ENCODE peak calls at places on chromosomes 5 and 9, in nine cellular contexts. One of them, this sample, is unnamed.

GRCh38 chr5:41519801-41520200 is 9.4 kb upstream of the PLCXD3 start:
- DNase-seq in heart right ventricle: no peak
- DNase-seq in endodermal cell: no peak
- DNase-seq in cardiac muscle cell: no peak
- DNase-seq in esophagus squamous epithelium: no peak
- DNase-seq in fibroblast of lung: no peak
- DNase-seq in tibial nerve: no peak
- DNase-seq in tibial artery: no peak
- DNase-seq in mammary epithelial cell: no peak
- DNase-seq in this sample: no peak

GRCh38 chr5:131364507-131365050 is 100.7 kb downstream of the CDC42SE2 start:
- DNase-seq in heart right ventricle: no peak
- DNase-seq in endodermal cell: no peak
- DNase-seq in cardiac muscle cell: no peak
- DNase-seq in esophagus squamous epithelium: no peak
- DNase-seq in fibroblast of lung: no peak
- DNase-seq in tibial nerve: no peak
- DNase-seq in tibial artery: no peak
- DNase-seq in mammary epithelial cell: no peak
- DNase-seq in this sample: no peak

GRCh38 chr9:113219972-113220371 is 1.1 kb downstream of the FKBP15 start:
- DNase-seq in heart right ventricle: no peak
- DNase-seq in endodermal cell: no peak
- DNase-seq in cardiac muscle cell: no peak
- DNase-seq in esophagus squamous epithelium: no peak
- DNase-seq in fibroblast of lung: peak; percentile 90
- DNase-seq in tibial nerve: no peak
- DNase-seq in tibial artery: no peak
- DNase-seq in mammary epithelial cell: peak; percentile 56
- DNase-seq in this sample: no peak

GRCh38 chr9:135607401-135608293 is 31.7 kb downstream of the GLT6D1 start:
- DNase-seq in heart right ventricle: no peak
- DNase-seq in endodermal cell: no peak
- DNase-seq in cardiac muscle cell: no peak
- DNase-seq in esophagus squamous epithelium: no peak
- DNase-seq in fibroblast of lung: no peak
- DNase-seq in tibial nerve: no peak
- DNase-seq in tibial artery: no peak
- DNase-seq in mammary epithelial cell: no peak
- DNase-seq in this sample: peak; percentile 55

GRCh38 chr9:83259558-83259957 is 196.6 kb upstream of the RASEF start:
- DNase-seq in heart right ventricle: no peak
- DNase-seq in endodermal cell: no peak
- DNase-seq in cardiac muscle cell: no peak
- DNase-seq in esophagus squamous epithelium: no peak
- DNase-seq in fibroblast of lung: no peak
- DNase-seq in tibial nerve: no peak
- DNase-seq in tibial artery: no peak
- DNase-seq in mammary epithelial cell: no peak
- DNase-seq in this sample: no peak

GRCh38 chr5:29185558-29185957 is 2007.9 kb upstream of the CDH6 start:
- DNase-seq in heart right ventricle: no peak
- DNase-seq in endodermal cell: no peak
- DNase-seq in cardiac muscle cell: no peak
- DNase-seq in esophagus squamous epithelium: no peak
- DNase-seq in fibroblast of lung: no peak
- DNase-seq in tibial nerve: no peak
- DNase-seq in tibial artery: no peak
- DNase-seq in mammary epithelial cell: no peak
- DNase-seq in this sample: no peak

GRCh38 chr5:53792338-53792737 is 231.9 kb downstream of the NDUFS4 start:
- DNase-seq in heart right ventricle: no peak
- DNase-seq in endodermal cell: no peak
- DNase-seq in cardiac muscle cell: no peak
- DNase-seq in esophagus squamous epithelium: no peak
- DNase-seq in fibroblast of lung: no peak
- DNase-seq in tibial nerve: no peak
- DNase-seq in tibial artery: no peak
- DNase-seq in mammary epithelial cell: no peak
- DNase-seq in this sample: no peak

GRCh38 chr9:80797841-80798688 is 891.3 kb downstream of the TLE1 start:
- DNase-seq in heart right ventricle: peak; percentile 14
- DNase-seq in endodermal cell: no peak
- DNase-seq in cardiac muscle cell: no peak
- DNase-seq in esophagus squamous epithelium: no peak
- DNase-seq in fibroblast of lung: peak; percentile 54
- DNase-seq in tibial nerve: no peak
- DNase-seq in tibial artery: no peak
- DNase-seq in mammary epithelial cell: no peak
- DNase-seq in this sample: no peak

GRCh38 chr5:34487202-34487879 is 168.8 kb upstream of the RAI14 start:
- DNase-seq in heart right ventricle: no peak
- DNase-seq in endodermal cell: no peak
- DNase-seq in cardiac muscle cell: no peak
- DNase-seq in esophagus squamous epithelium: no peak
- DNase-seq in fibroblast of lung: peak; percentile 97
- DNase-seq in tibial nerve: no peak
- DNase-seq in tibial artery: peak; percentile 82
- DNase-seq in mammary epithelial cell: peak; percentile 84
- DNase-seq in this sample: no peak

GRCh38 chr5:36502608-36503007 is 103.8 kb upstream of the SLC1A3 start:
- DNase-seq in heart right ventricle: no peak
- DNase-seq in endodermal cell: no peak
- DNase-seq in cardiac muscle cell: no peak
- DNase-seq in esophagus squamous epithelium: no peak
- DNase-seq in fibroblast of lung: peak; percentile 98
- DNase-seq in tibial nerve: no peak
- DNase-seq in tibial artery: no peak
- DNase-seq in mammary epithelial cell: peak; percentile 77
- DNase-seq in this sample: no peak

GRCh38 chr5:151881626-151882225 is 42.9 kb downstream of the GLRA1 start:
- DNase-seq in heart right ventricle: no peak
- DNase-seq in endodermal cell: no peak
- DNase-seq in cardiac muscle cell: peak; percentile 80
- DNase-seq in esophagus squamous epithelium: no peak
- DNase-seq in fibroblast of lung: no peak
- DNase-seq in tibial nerve: no peak
- DNase-seq in tibial artery: no peak
- DNase-seq in mammary epithelial cell: no peak
- DNase-seq in this sample: no peak

GRCh38 chr9:135525241-135526088 is 4.2 kb downstream of the LCN1 start:
- DNase-seq in heart right ventricle: no peak
- DNase-seq in endodermal cell: peak; percentile 30
- DNase-seq in cardiac muscle cell: no peak
- DNase-seq in esophagus squamous epithelium: no peak
- DNase-seq in fibroblast of lung: no peak
- DNase-seq in tibial nerve: no peak
- DNase-seq in tibial artery: peak; percentile 51
- DNase-seq in mammary epithelial cell: no peak
- DNase-seq in this sample: peak; percentile 51

DNA sequence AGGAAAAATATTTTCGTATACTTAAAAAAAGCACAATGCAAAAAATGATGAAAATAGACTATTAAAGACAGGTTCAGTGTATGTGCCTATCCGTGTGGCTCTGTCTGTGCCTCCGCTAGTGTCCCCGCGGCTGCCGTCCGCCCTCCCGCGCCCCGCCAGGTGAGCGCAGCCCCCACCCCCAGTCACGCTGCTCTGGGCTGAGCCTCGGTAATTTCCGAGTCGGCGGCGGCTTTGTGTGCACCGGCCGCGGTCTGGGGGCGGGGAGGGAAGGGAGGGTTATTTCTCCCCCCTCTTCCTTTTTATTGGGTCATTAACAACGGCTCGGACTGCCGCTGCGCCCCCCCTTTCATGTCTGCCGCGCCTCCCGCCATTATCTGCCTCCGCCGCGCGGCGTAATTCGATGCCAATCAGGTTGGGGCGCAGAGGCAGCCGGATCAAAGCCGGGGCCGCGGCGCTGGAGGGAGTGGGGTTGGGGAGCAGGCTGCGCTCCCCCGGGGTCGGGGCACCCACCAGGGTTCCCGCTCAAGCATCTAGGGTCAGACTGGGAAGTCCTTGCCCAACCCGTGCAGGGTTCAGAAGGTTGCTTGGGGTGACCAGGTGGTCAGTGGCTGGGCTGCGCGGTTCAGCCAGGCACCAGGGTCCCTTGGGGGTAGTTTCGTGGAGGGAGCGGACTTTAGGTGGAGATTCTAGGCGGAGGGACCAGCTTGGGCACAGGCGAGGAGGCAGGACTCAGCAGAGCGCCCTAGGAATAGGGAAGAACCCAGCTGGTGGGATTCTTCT is 39.5 kb upstream of the PSD2 start:
- DNase-seq in heart right ventricle: no peak
- DNase-seq in endodermal cell: peak; percentile 81
- DNase-seq in cardiac muscle cell: no peak
- DNase-seq in esophagus squamous epithelium: no peak
- DNase-seq in fibroblast of lung: peak; percentile 12
- DNase-seq in tibial nerve: no peak
- DNase-seq in tibial artery: no peak
- DNase-seq in mammary epithelial cell: no peak
- DNase-seq in this sample: peak; percentile 52
- H3K27ac ChIP-seq in heart right ventricle: no peak overlapping the region
- H3K27ac ChIP-seq in endodermal cell: no peak overlapping the region
- H3K27ac ChIP-seq in cardiac muscle cell: no peak overlapping the region
- H3K27ac ChIP-seq in esophagus squamous epithelium: no peak overlapping the region
- H3K27ac ChIP-seq in fibroblast of lung: no peak overlapping the region
- H3K27ac ChIP-seq in tibial nerve: no peak overlapping the region
- H3K27ac ChIP-seq in tibial artery: no peak overlapping the region
- H3K27ac ChIP-seq in mammary epithelial cell: no peak overlapping the region
- H3K27ac ChIP-seq in this sample: no peak overlapping the region

DNA sequence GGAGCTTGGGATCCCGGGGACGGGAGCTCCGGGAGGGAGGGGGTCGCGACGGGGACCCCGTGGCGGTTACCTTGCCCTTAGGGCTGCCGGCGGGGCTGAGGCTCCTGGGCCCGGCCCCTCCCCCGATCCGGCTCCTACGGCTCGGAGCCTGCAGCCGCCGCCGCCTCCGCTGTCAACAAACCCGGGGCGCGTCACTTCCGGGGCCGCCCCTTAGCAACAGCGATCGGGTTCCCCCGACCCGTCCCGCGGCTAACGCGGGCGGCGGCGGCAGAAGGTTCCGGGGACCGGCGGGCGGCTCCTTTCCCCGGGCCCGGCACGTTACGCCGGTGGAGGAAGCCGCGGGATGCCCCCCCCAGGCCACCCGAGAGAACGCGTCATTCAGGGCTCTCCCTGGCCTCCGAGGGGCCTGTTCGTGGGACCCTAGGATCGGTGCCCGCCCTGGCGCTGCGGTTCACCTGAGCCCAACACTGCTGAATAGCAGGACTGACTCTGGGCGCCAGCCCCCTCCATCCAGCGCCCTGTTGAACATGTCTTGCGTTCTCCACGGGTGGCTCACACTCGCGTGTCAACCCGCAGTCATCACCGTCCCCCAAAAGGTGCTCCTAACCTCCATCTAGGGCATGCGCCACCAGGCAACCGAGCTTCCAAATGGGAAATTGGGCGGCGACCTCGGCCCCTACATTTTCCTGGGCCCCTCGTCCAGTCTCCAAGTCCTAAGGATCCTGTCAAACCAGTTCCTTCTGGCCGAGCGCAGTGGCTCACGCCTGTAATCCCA is at the start of gene ZER1:
- DNase-seq in heart right ventricle: peak; percentile 94
- DNase-seq in endodermal cell: peak; percentile 96
- DNase-seq in cardiac muscle cell: peak; percentile 96
- DNase-seq in esophagus squamous epithelium: peak; percentile 71
- DNase-seq in fibroblast of lung: peak; percentile 87
- DNase-seq in tibial nerve: peak; percentile 88
- DNase-seq in tibial artery: peak; percentile 93
- DNase-seq in mammary epithelial cell: peak; percentile 86
- DNase-seq in this sample: peak; percentile 91
- H3K4me3 ChIP-seq in heart right ventricle: peak within 1 kb of the TSS; percentile 93
- H3K4me3 ChIP-seq in endodermal cell: peak within 1 kb of the TSS; percentile 90
- H3K4me3 ChIP-seq in cardiac muscle cell: peak within 1 kb of the TSS; percentile 97
- H3K4me3 ChIP-seq in esophagus squamous epithelium: peak within 1 kb of the TSS; percentile 99
- H3K4me3 ChIP-seq in fibroblast of lung: peak within 1 kb of the TSS; percentile 98
- H3K4me3 ChIP-seq in tibial nerve: peak within 1 kb of the TSS; percentile 85
- H3K4me3 ChIP-seq in tibial artery: peak within 1 kb of the TSS; percentile 84
- H3K4me3 ChIP-seq in mammary epithelial cell: peak within 1 kb of the TSS; percentile 56
- H3K4me3 ChIP-seq in this sample: peak within 1 kb of the TSS; percentile 75

GRCh38 chr5:18010053-18010452 is 375.8 kb downstream of the TAF11L14 start:
- DNase-seq in heart right ventricle: no peak
- DNase-seq in endodermal cell: peak; percentile 51
- DNase-seq in cardiac muscle cell: no peak
- DNase-seq in esophagus squamous epithelium: no peak
- DNase-seq in fibroblast of lung: no peak
- DNase-seq in tibial nerve: no peak
- DNase-seq in tibial artery: no peak
- DNase-seq in mammary epithelial cell: no peak
- DNase-seq in this sample: no peak
- TF ChIP-seq CTCF in heart right ventricle: no peak
- TF ChIP-seq CTCF in endodermal cell: peak; percentile 62
- TF ChIP-seq CTCF in cardiac muscle cell: no peak
- TF ChIP-seq CTCF in esophagus squamous epithelium: no peak
- TF ChIP-seq CTCF in fibroblast of lung: no peak
- TF ChIP-seq CTCF in tibial nerve: no peak
- TF ChIP-seq CTCF in tibial artery: no peak
- TF ChIP-seq CTCF in mammary epithelial cell: no peak
- TF ChIP-seq CTCF in this sample: no peak

GRCh38 chr9:134024828-134025605 is at the start of gene BRD3OS:
- DNase-seq in heart right ventricle: peak; percentile 96
- DNase-seq in endodermal cell: peak; percentile 100
- DNase-seq in cardiac muscle cell: peak; percentile 100
- DNase-seq in esophagus squamous epithelium: peak; percentile 96
- DNase-seq in fibroblast of lung: peak; percentile 99
- DNase-seq in tibial nerve: peak; percentile 91
- DNase-seq in tibial artery: peak; percentile 98
- DNase-seq in mammary epithelial cell: peak; percentile 97
- DNase-seq in this sample: peak; percentile 97
- H3K27ac ChIP-seq in heart right ventricle: peak within 1 kb of the TSS; percentile 26
- H3K27ac ChIP-seq in endodermal cell: peak within 1 kb of the TSS; percentile 73
- H3K27ac ChIP-seq in cardiac muscle cell: peak within 1 kb of the TSS; percentile 71
- H3K27ac ChIP-seq in esophagus squamous epithelium: peak within 1 kb of the TSS; percentile 64
- H3K27ac ChIP-seq in fibroblast of lung: peak within 1 kb of the TSS; percentile 59
- H3K27ac ChIP-seq in tibial nerve: peak within 1 kb of the TSS; percentile 69
- H3K27ac ChIP-seq in tibial artery: peak within 1 kb of the TSS; percentile 81
- H3K27ac ChIP-seq in mammary epithelial cell: peak within 1 kb of the TSS; percentile 36
- H3K27ac ChIP-seq in this sample: peak within 1 kb of the TSS; percentile 35

DNA sequence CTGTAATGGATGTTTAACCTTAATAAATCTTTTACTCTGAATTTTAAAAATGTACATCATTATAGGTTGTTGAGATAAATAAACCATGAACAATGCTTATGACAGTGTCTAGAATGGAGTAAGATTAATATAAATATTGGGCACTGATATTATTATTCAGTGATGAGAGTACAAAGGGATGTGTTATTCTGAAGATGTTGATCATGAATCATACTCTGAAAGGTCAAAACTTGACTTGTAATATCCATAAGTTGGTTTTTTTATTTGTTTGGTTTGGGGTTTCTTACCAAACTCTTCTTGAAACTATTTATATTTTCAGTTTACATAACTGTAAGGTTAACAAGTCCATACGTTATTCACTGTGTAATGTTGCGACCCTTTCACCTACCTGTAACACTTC is 163.2 kb downstream of the MPDZ start:
- DNase-seq in heart right ventricle: no peak
- DNase-seq in endodermal cell: no peak
- DNase-seq in cardiac muscle cell: no peak
- DNase-seq in esophagus squamous epithelium: no peak
- DNase-seq in fibroblast of lung: no peak
- DNase-seq in tibial nerve: no peak
- DNase-seq in tibial artery: no peak
- DNase-seq in mammary epithelial cell: no peak
- DNase-seq in this sample: no peak
- H3K4me3 ChIP-seq in heart right ventricle: no peak overlapping the region
- H3K4me3 ChIP-seq in endodermal cell: no peak overlapping the region
- H3K4me3 ChIP-seq in cardiac muscle cell: no peak overlapping the region
- H3K4me3 ChIP-seq in esophagus squamous epithelium: no peak overlapping the region
- H3K4me3 ChIP-seq in fibroblast of lung: no peak overlapping the region
- H3K4me3 ChIP-seq in tibial nerve: no peak overlapping the region
- H3K4me3 ChIP-seq in tibial artery: no peak overlapping the region
- H3K4me3 ChIP-seq in mammary epithelial cell: no peak overlapping the region
- H3K4me3 ChIP-seq in this sample: no peak overlapping the region

This sample was measured in RWPE2.